ENCODE peak calls at places on chromosomes 11 and 22, in seven cellular contexts. One of them, this sample, is unnamed.

GRCh38 chr11:16981651-16982194 is 32.5 kb downstream of the PLEKHA7 start:
- DNase-seq in right lobe of liver: no peak
- DNase-seq in breast epithelium: peak; percentile 93
- DNase-seq in left ventricle myocardium inferior: no peak
- DNase-seq in A549: no peak
- DNase-seq in colonic mucosa: no peak
- DNase-seq in OCI-LY7: no peak
- DNase-seq in this sample: no peak

GRCh38 chr11:66637557-66638176 is 836 bp upstream of the RBM4 start:
- DNase-seq in left ventricle myocardium inferior: no peak
- DNase-seq in right lobe of liver: no peak
- DNase-seq in breast epithelium: no peak
- DNase-seq in colonic mucosa: no peak
- DNase-seq in A549: no peak
- DNase-seq in OCI-LY7: no peak
- DNase-seq in this sample: peak; percentile 88

GRCh38 chr11:67584205-67584880 is 731 bp downstream of the GSTP1 start:
- DNase-seq in A549: no peak
- DNase-seq in left ventricle myocardium inferior: peak; percentile 75
- DNase-seq in colonic mucosa: peak; percentile 88
- DNase-seq in right lobe of liver: peak; percentile 54
- DNase-seq in OCI-LY7: peak; percentile 63
- DNase-seq in breast epithelium: peak; percentile 83
- DNase-seq in this sample: no peak

GRCh38 chr11:122120096-122120495 is 4.1 kb upstream of the BLID start:
- DNase-seq in breast epithelium: no peak
- DNase-seq in right lobe of liver: no peak
- DNase-seq in left ventricle myocardium inferior: no peak
- DNase-seq in A549: no peak
- DNase-seq in colonic mucosa: no peak
- DNase-seq in OCI-LY7: no peak
- DNase-seq in this sample: no peak

GRCh38 chr22:38843201-38843715 is 570 bp downstream of the NPTXR start:
- DNase-seq in right lobe of liver: no peak
- DNase-seq in breast epithelium: no peak
- DNase-seq in A549: peak; percentile 55
- DNase-seq in colonic mucosa: no peak
- DNase-seq in OCI-LY7: no peak
- DNase-seq in left ventricle myocardium inferior: peak; percentile 41
- DNase-seq in this sample: no peak

GRCh38 chr11:69682221-69682620 is 7.1 kb upstream of the LTO1 start:
- DNase-seq in OCI-LY7: no peak
- DNase-seq in A549: no peak
- DNase-seq in right lobe of liver: no peak
- DNase-seq in left ventricle myocardium inferior: no peak
- DNase-seq in breast epithelium: no peak
- DNase-seq in colonic mucosa: no peak
- DNase-seq in this sample: no peak

GRCh38 chr11:15104166-15104565 is 10.6 kb upstream of the INSC start:
- DNase-seq in left ventricle myocardium inferior: no peak
- DNase-seq in colonic mucosa: no peak
- DNase-seq in breast epithelium: no peak
- DNase-seq in right lobe of liver: no peak
- DNase-seq in OCI-LY7: no peak
- DNase-seq in A549: no peak
- DNase-seq in this sample: no peak

GRCh38 chr11:75344761-75345454 is 6.6 kb downstream of the ARRB1 start:
- DNase-seq in A549: no peak
- DNase-seq in OCI-LY7: no peak
- DNase-seq in breast epithelium: peak; percentile 74
- DNase-seq in colonic mucosa: peak; percentile 62
- DNase-seq in left ventricle myocardium inferior: no peak
- DNase-seq in right lobe of liver: no peak
- DNase-seq in this sample: no peak

GRCh38 chr11:9691865-9692264 is 28.0 kb downstream of the SWAP70 start:
- DNase-seq in right lobe of liver: no peak
- DNase-seq in left ventricle myocardium inferior: no peak
- DNase-seq in colonic mucosa: no peak
- DNase-seq in OCI-LY7: no peak
- DNase-seq in breast epithelium: no peak
- DNase-seq in A549: no peak
- DNase-seq in this sample: no peak

GRCh38 chr22:36583546-36583945 is 54.6 kb upstream of the EIF3D start:
- DNase-seq in colonic mucosa: no peak
- DNase-seq in OCI-LY7: no peak
- DNase-seq in right lobe of liver: no peak
- DNase-seq in breast epithelium: no peak
- DNase-seq in left ventricle myocardium inferior: no peak
- DNase-seq in A549: no peak
- DNase-seq in this sample: no peak

GRCh38 chr11:110131386-110132123 is 38.4 kb downstream of the ZC3H12C start:
- DNase-seq in left ventricle myocardium inferior: no peak
- DNase-seq in colonic mucosa: no peak
- DNase-seq in right lobe of liver: no peak
- DNase-seq in A549: no peak
- DNase-seq in OCI-LY7: no peak
- DNase-seq in breast epithelium: no peak
- DNase-seq in this sample: no peak

GRCh38 chr11:130157111-130157510 is 2.5 kb upstream of the ST14 start:
- DNase-seq in right lobe of liver: no peak
- DNase-seq in OCI-LY7: no peak
- DNase-seq in A549: no peak
- DNase-seq in colonic mucosa: no peak
- DNase-seq in breast epithelium: no peak
- DNase-seq in left ventricle myocardium inferior: no peak
- DNase-seq in this sample: no peak

DNA sequence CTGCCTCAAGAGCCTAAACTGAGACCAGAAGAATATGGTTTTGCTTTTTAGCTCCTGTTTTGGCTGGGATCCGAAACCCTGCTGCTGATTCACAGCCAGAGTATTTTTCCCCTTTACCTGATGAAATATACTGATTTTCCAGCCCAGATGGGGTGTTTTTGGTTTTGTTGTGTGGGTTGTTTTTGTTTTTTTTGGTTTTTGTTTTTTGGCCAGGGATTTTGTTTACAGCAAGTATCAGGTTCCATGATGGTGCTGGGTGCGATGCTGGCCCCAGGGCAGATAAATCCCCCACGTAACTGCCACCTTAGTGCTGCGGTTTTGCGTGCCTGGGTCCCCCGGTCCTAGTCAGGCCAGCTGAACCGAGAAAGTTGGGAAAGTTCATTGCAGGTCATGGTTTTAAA is 103.7 kb downstream of the ZBTB16 start:
- DNase-seq in colonic mucosa: no peak
- DNase-seq in right lobe of liver: no peak
- DNase-seq in A549: no peak
- DNase-seq in left ventricle myocardium inferior: no peak
- DNase-seq in OCI-LY7: no peak
- DNase-seq in breast epithelium: no peak
- DNase-seq in this sample: no peak
- H3K4me1 ChIP-seq in colonic mucosa: peaks cover 49% of the 10 kb centered on the region
- H3K4me1 ChIP-seq in right lobe of liver: no peaks in the 10 kb centered on the region
- H3K4me1 ChIP-seq in A549: peaks cover 25% of the 10 kb centered on the region
- H3K4me1 ChIP-seq in left ventricle myocardium inferior: peaks cover 96% of the 10 kb centered on the region
- H3K4me1 ChIP-seq in OCI-LY7: peaks cover 87% of the 10 kb centered on the region
- H3K4me1 ChIP-seq in breast epithelium: peaks cover 59% of the 10 kb centered on the region
- H3K4me1 ChIP-seq in this sample: peaks cover 95% of the 10 kb centered on the region

GRCh38 chr11:65223031-65223430 is 38.7 kb upstream of the POLA2 start:
- DNase-seq in OCI-LY7: no peak
- DNase-seq in A549: no peak
- DNase-seq in colonic mucosa: no peak
- DNase-seq in breast epithelium: no peak
- DNase-seq in left ventricle myocardium inferior: no peak
- DNase-seq in right lobe of liver: no peak
- DNase-seq in this sample: no peak

GRCh38 chr11:65227879-65228278 is 33.9 kb upstream of the POLA2 start:
- DNase-seq in OCI-LY7: no peak
- DNase-seq in left ventricle myocardium inferior: no peak
- DNase-seq in breast epithelium: no peak
- DNase-seq in colonic mucosa: no peak
- DNase-seq in right lobe of liver: no peak
- DNase-seq in A549: no peak
- DNase-seq in this sample: no peak

GRCh38 chr11:65226103-65226442 is 35.7 kb upstream of the POLA2 start:
- DNase-seq in breast epithelium: no peak
- DNase-seq in A549: no peak
- DNase-seq in right lobe of liver: no peak
- DNase-seq in left ventricle myocardium inferior: no peak
- DNase-seq in colonic mucosa: no peak
- DNase-seq in OCI-LY7: no peak
- DNase-seq in this sample: no peak

GRCh38 chr11:65224939-65225283 is 36.9 kb upstream of the POLA2 start:
- DNase-seq in right lobe of liver: peak; percentile 39
- DNase-seq in A549: peak; percentile 35
- DNase-seq in OCI-LY7: no peak
- DNase-seq in left ventricle myocardium inferior: peak; percentile 28
- DNase-seq in colonic mucosa: no peak
- DNase-seq in breast epithelium: peak; percentile 62
- DNase-seq in this sample: no peak

DNA sequence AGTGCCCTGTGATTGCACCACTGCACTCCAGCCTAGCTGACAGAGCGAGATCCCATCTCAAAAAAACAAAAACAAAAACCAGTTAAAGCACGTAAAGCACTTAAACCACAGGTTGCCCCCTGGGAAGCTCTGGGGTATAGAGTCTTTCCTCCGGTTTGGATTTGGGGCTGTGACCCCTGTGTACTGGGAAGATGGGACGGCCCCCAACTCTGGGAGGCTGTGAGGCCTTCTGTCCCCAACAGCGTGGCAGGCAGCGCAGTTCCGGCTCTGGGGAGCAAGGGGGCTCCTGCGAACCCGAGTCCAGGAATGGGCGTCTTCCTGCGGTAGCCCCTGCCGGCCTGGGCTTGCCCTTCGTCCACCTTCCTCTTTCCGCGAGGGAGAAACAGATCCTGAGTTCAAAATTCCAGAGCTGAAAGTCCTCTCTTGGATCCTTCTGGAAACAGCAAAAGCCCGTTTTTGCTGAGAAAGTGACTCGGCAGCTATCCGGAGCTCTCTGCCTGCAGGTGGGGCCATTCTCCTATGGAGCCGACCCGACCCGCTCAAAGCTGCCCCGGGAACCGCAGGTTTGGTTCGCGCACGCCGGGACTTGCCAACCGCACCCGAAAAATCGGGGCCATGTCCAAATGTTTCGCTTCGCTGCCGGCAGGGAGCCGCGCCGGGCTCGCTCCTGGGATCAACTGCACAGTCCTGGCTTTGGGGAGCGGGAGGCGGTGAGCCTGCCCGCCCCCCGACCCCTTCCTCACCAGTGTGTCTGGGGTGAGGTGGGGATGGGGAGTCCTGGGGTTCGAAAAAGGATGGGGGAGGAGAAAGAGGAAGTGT is 36.3 kb upstream of the POLA2 start:
- DNase-seq in colonic mucosa: peak; percentile 58
- DNase-seq in right lobe of liver: peak; percentile 84
- DNase-seq in A549: no peak
- DNase-seq in left ventricle myocardium inferior: peak; percentile 58
- DNase-seq in breast epithelium: peak; percentile 43
- DNase-seq in OCI-LY7: peak; percentile 67
- DNase-seq in this sample: no peak
- TF ChIP-seq CTCF in colonic mucosa: no peak
- TF ChIP-seq CTCF in right lobe of liver: peak; percentile 38
- TF ChIP-seq CTCF in A549: peak; percentile 23
- TF ChIP-seq CTCF in left ventricle myocardium inferior: peak; percentile 56
- TF ChIP-seq CTCF in breast epithelium: peak; percentile 29
- TF ChIP-seq CTCF in OCI-LY7: peak; percentile 83
- TF ChIP-seq CTCF in this sample: peak; percentile 42

DNA sequence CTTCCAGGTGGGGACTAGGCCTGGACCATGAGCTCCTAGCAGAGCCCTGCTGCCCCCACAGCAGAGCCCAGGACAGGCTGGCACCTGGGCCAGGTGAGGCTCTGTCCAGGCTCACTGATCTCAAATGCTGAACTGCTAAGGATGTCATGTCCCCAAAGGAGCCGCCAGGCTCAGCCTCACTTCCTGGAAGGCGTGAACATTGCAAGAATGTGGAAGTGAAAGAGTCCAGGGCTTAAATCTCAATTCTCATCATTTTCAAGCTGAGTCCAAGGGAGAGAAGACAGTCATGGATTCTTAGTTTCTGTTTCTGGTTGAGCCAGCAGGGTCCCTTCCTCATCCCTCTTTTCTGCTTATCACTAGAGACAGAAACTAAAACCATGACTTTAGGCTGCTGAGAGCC is 5.0 kb downstream of the ASCL2 start:
- DNase-seq in breast epithelium: peak; percentile 15
- DNase-seq in OCI-LY7: peak; percentile 58
- DNase-seq in A549: no peak
- DNase-seq in right lobe of liver: no peak
- DNase-seq in left ventricle myocardium inferior: no peak
- DNase-seq in colonic mucosa: peak; percentile 17
- DNase-seq in this sample: no peak
- H3K27ac ChIP-seq in breast epithelium: no peak overlapping the region
- H3K27ac ChIP-seq in OCI-LY7: no peak overlapping the region
- H3K27ac ChIP-seq in A549: no peak overlapping the region
- H3K27ac ChIP-seq in right lobe of liver: peak overlapping the region; percentile 13
- H3K27ac ChIP-seq in left ventricle myocardium inferior: no peak overlapping the region
- H3K27ac ChIP-seq in colonic mucosa: peak overlapping the region; percentile 32
- H3K27ac ChIP-seq in this sample: no peak overlapping the region

DNA sequence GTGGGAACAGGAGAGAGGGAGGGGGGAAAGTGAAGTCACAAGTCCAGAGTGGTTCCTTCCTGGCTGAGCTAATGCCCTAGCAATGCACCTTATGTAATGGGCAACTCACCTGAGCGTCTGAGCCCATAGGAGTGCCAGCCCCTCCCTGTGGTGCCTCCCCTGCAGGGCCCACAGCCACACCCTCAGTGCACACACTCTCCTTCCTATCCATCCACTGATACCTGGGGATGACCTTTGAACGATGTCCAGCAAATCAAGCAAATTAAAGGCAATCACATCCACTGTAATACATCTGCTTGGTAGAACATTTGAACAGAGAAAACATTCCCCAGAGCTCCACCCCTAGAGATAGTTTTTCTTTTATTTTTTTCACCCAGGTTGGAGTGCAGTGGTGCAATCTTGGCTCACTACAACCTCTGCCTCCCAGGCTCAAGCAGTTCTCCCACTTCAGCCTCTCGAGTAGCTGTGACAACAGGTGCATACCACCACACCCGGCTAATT is 19.6 kb upstream of the MICAL2 start:
- DNase-seq in OCI-LY7: no peak
- DNase-seq in left ventricle myocardium inferior: no peak
- DNase-seq in breast epithelium: no peak
- DNase-seq in colonic mucosa: peak; percentile 93
- DNase-seq in A549: no peak
- DNase-seq in right lobe of liver: no peak
- DNase-seq in this sample: no peak
- H3K4me1 ChIP-seq in OCI-LY7: peaks cover 11% of the 10 kb centered on the region
- H3K4me1 ChIP-seq in left ventricle myocardium inferior: peaks cover 83% of the 10 kb centered on the region
- H3K4me1 ChIP-seq in breast epithelium: peaks cover 9% of the 10 kb centered on the region
- H3K4me1 ChIP-seq in colonic mucosa: peaks cover 6% of the 10 kb centered on the region
- H3K4me1 ChIP-seq in A549: peaks cover 58% of the 10 kb centered on the region
- H3K4me1 ChIP-seq in right lobe of liver: peaks cover 2% of the 10 kb centered on the region
- H3K4me1 ChIP-seq in this sample: peaks cover 52% of the 10 kb centered on the region